ENCODE peak calls at places on chromosome 12, in four cellular contexts. F is Calu3, K is neural progenitor cell, O is fibroblast of the aortic adventitia. X is an unnamed sample.

GRCh38 chr12:21559855-21560569 is 33.9 kb downstream of the SPX start:
- DNase-seq in F (no peak), K (no peak), O (peak), X (no peak)

GRCh38 chr12:49661191-49661590 is 37.8 kb downstream of the PRPF40B start:
- DNase-seq in F (no peak), K (no peak), O (no peak), X (no peak)

GRCh38 chr12:132286912-132287311 is 42.5 kb downstream of the GALNT9 start:
- DNase-seq in F (peak), K (no peak), O (no peak), X (no peak)

GRCh38 chr12:112996501-112996900 is 18.2 kb downstream of the OAS2 start:
- DNase-seq in F (no peak), K (no peak), O (no peak), X (no peak)

GRCh38 chr12:12273291-12273957 is 6.6 kb upstream of the LRP6 start:
- DNase-seq in F (no peak), K (no peak), O (no peak), X (no peak)

GRCh38 chr12:12992418-12993175 is 7.5 kb downstream of the HEBP1 start:
- DNase-seq in F (no peak), K (no peak), O (peak), X (no peak)

GRCh38 chr12:39077226-39077625 is 171.8 kb upstream of the CPNE8 start:
- DNase-seq in F (no peak), K (peak), O (no peak), X (no peak)

GRCh38 chr12:101127521-101128219 is 82.4 kb downstream of the SLC5A8 start:
- DNase-seq in F (no peak), K (no peak), O (peak), X (no peak)

GRCh38 chr12:99253068-99253467 is 394.5 kb upstream of the GARIN6 start:
- DNase-seq in F (peak), K (peak), O (no peak), X (no peak)

GRCh38 chr12:52796429-52796794 is 495 bp upstream of the KRT3 start:
- DNase-seq in F (no peak), K (no peak), O (no peak), X (no peak)

GRCh38 chr12:75099215-75099614 is 110.4 kb downstream of the KCNC2 start:
- DNase-seq in F (no peak), K (no peak), O (no peak), X (no peak)

GRCh38 chr12:70854871-70855578 is 65.5 kb downstream of the PTPRR start:
- DNase-seq in F (no peak), K (no peak), O (no peak), X (no peak)

GRCh38 chr12:121797937-121798801 is 4.7 kb upstream of the RHOF start:
- DNase-seq in F (no peak), K (peak), O (peak), X (no peak)

GRCh38 chr12:92408072-92408900 is 262.6 kb upstream of the BTG1 start:
- DNase-seq in F (peak), K (peak), O (peak), X (no peak)

GRCh38 chr12:20798561-20798960 is 11.9 kb upstream of the SLCO1B3 start:
- DNase-seq in F (peak), K (peak), O (peak), X (no peak)

GRCh38 chr12:132069336-132069985 is 74.7 kb downstream of the DDX51 start:
- DNase-seq in F (no peak), K (no peak), O (no peak), X (no peak)

GRCh38 chr12:57147641-57147944 is 174 bp upstream of the LRP1-AS start:
- DNase-seq in F (no peak), K (no peak), O (peak), X (no peak)

GRCh38 chr12:64180951-64181350 is 41.1 kb downstream of the KICS2 start:
- DNase-seq in F (no peak), K (no peak), O (peak), X (no peak)

GRCh38 chr12:62714409-62715075 is 220.4 kb downstream of the PPM1H start:
- DNase-seq in F (no peak), K (no peak), O (peak), X (no peak)

GRCh38 chr12:107660230-107660629 is 25.4 kb upstream of the PWP1 start:
- DNase-seq in F (no peak), K (no peak), O (peak), X (no peak)

GRCh38 chr12:87119713-87120112 is 863.5 kb upstream of the MGAT4C start:
- DNase-seq in F (no peak), K (no peak), O (peak), X (no peak)

GRCh38 chr12:106766393-106766826 is 8.1 kb upstream of the RIC8B start:
- DNase-seq in F (peak), K (no peak), O (no peak), X (no peak)

GRCh38 chr12:131098178-131098981 is 144.7 kb downstream of the ADGRD1 start:
- DNase-seq in F (no peak), K (no peak), O (no peak), X (no peak)

GRCh38 chr12:129193263-129193871 is 340.1 kb downstream of the GLT1D1 start:
- DNase-seq in F (peak), K (peak), O (no peak), X (no peak)

GRCh38 chr12:23686095-23686494 is 263.4 kb downstream of the SOX5 start:
- DNase-seq in F (no peak), K (no peak), O (no peak), X (no peak)

DNA sequence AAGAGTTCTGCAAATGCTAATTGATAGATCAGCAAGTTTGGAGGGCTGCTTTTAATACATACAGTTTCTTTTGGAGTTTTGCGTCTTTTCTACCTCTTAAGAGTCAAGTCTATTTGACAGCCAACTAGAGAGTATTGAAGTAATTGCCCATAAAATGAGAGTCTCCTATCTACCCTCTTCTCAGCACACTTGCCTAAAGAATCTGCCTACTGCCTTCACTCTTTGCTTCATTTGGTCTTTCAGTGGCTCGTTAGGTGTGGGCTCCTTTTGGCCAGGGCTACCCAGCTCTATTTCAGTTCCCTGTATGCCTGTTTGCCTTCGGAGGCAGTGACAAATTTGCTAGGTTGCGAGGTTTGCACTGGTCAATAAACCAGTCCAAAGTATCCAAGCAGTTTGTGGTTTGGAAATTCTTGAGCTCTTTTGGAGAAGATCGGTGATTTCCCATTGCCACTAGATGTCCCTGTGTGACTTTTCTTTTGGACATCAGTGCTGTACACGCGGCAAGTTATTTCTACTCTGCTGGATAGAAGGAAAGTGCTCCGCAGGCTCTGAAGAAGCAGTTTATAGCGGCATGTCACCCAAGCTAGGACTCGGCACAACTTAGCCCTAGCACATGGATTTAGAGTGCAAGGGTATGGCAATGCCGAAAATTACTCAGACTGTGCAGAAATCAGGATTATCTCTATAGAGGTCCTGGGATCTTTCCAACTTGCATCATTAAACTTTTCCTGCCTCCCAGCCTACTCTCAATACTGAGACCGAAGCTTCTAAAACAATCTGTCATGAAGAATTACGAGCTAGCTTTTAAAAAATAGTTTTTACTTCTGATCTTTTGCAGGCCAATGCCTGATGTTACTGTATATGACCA is 38.6 kb downstream of the MGST1 start:
- DNase-seq in F (peak), K (peak), O (peak), X (peak)
- TF ChIP-seq CTCF in F (peak), K (peak), O (peak), X (peak)

DNA sequence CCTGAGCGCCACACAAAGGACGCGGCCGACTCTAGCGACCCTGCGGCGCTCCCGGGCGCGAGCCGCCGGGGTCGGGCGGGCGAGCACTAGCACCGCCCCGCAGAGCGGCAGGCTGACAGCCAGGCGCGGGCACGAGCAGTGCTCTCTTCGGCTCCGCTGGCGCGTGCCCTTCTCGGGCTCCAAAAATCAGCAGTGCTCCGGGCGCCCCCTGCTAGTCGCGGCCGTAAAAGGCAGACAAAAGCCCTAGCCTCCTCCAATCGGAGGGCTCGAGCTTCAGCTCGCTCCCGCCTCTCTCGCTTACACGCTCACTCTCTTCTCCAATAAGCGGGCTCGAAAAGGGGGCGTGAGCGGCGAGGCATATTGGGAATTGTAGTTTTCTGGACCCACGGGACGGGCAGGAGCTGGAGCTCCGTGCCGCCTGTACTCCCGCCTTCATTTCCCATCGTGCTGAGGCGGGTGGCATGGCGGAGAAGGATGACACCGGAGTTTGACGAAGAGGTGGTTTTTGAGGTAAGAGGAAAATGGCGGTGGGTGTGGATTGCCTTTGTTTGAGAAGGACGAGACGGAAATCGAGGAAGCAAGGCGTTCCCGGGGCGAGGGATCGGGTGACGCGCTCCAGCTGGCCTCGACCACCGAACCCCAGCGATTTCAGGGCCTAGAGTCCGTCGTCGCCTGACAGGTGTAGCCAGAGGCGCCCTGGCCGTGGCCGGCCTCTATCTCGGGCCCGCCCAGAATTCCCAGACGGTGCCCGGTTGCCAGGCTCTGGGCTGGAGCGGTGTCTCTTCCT is at the start of the genes FGD6 and VEZT:
- DNase-seq in F (peak), K (peak), O (peak), X (peak)
- TF ChIP-seq CTCF in F (peak), K (peak), O (peak), X (peak)

DNA sequence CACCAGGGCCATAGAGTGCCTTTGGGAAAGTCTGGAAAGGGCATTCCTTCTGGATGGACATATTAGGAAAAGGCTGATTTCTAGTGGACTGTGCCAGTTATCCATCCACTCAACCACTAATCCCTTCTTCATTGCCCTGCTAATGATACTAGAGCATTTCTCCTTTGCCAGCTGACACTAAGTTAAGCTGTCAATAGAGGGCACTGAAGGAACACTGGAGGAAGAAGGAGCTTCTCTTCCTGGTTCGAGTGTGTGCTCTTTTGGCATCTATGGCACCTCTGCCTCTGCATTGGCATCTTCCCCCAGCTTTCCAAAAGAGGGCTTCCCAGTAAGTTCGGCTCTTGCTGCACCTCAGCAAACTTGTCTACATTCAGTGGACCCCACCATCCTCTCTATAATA is 165.4 kb downstream of the DERA start:
- DNase-seq in F (peak), K (peak), O (peak), X (no peak)
- TF ChIP-seq CTCF in F (peak), K (peak), O (peak), X (peak)

GRCh38 chr12:67161322-67161918 is 107.7 kb upstream of the CAND1 start:
- DNase-seq in F (peak), K (peak), O (peak), X (no peak)
- TF ChIP-seq CTCF in F (peak), K (peak), O (peak), X (peak)

DNA sequence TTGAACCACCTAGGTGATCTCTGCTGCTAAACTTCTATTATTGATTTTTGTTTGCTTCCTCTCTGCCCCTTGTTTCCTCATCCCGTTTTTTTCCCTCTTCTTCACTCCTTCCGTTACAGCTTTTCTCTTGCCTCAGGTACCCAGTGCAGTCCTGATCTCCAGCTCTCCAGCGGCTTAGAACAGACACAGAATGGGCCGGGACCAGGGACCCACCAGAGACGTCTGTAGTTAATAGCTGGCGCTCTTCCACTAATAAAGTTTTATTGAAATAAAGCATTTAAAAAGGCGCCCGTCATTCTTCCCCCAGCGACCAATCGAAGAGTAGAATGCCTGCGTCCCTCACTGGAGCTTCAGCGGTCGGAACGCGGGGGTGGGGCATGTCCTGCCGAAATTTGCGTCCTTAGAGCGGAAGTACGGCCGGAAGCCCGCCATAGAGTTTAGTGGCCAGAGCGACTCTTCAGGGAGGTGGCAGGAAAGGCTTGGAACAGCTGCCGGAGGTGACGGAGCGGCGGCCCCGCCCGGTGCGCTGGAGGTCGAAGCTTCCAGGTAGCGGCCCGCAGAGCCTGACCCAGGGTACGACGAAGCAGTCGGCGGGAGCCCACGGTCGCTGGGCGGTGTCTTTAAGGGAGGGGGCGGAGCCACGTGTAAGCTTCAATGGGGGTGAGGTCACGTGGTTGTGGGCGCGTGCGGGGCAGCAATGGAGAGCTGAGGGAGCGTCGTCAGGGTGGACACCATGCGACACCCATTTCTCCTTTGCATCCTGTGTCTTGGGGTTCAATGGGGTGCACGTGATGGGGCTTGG is at the start of gene COPS7A:
- DNase-seq in F (peak), K (peak), O (peak), X (peak)
- TF ChIP-seq CTCF in F (no peak), K (no peak), O (no peak), X (no peak)

GRCh38 chr12:76515271-76515670 is 44.3 kb downstream of the OSBPL8 start:
- DNase-seq in F (no peak), K (no peak), O (no peak), X (no peak)
- TF ChIP-seq CTCF in F (no peak), K (no peak), O (no peak), X (no peak)